ENCODE peak calls at places on chromosomes 6 and 20, in five cellular contexts. One of them, this sample, is unnamed.

GRCh38 chr6:149015224-149015876 is 268.5 kb downstream of the UST start:
- DNase-seq in IMR-90: peak
- DNase-seq in HFF-Myc: no peak
- DNase-seq in C1 segment of cervical spinal cord: no peak
- DNase-seq in posterior vena cava: no peak
- DNase-seq in this sample: no peak

GRCh38 chr6:12008366-12009179 is 3.5 kb upstream of the HIVEP1 start:
- DNase-seq in HFF-Myc: no peak
- DNase-seq in IMR-90: peak
- DNase-seq in C1 segment of cervical spinal cord: peak
- DNase-seq in posterior vena cava: peak
- DNase-seq in this sample: peak

GRCh38 chr20:5569021-5569420 is 181.2 kb upstream of the SHLD1 start:
- DNase-seq in HFF-Myc: no peak
- DNase-seq in posterior vena cava: no peak
- DNase-seq in IMR-90: peak
- DNase-seq in C1 segment of cervical spinal cord: no peak
- DNase-seq in this sample: peak

GRCh38 chr6:15299430-15300131 is 53.7 kb downstream of the JARID2 start:
- DNase-seq in HFF-Myc: no peak
- DNase-seq in posterior vena cava: no peak
- DNase-seq in IMR-90: peak
- DNase-seq in C1 segment of cervical spinal cord: no peak
- DNase-seq in this sample: peak

GRCh38 chr20:672975-673604 is 2.5 kb downstream of the SCRT2 start:
- DNase-seq in HFF-Myc: no peak
- DNase-seq in posterior vena cava: no peak
- DNase-seq in IMR-90: no peak
- DNase-seq in C1 segment of cervical spinal cord: no peak
- DNase-seq in this sample: no peak

GRCh38 chr6:54299542-54300269 is 8.5 kb upstream of the TINAG start:
- DNase-seq in HFF-Myc: no peak
- DNase-seq in C1 segment of cervical spinal cord: no peak
- DNase-seq in posterior vena cava: no peak
- DNase-seq in IMR-90: peak
- DNase-seq in this sample: no peak

GRCh38 chr6:11414564-11414963 is 123.0 kb upstream of the TMEM170B start:
- DNase-seq in IMR-90: no peak
- DNase-seq in posterior vena cava: no peak
- DNase-seq in C1 segment of cervical spinal cord: no peak
- DNase-seq in HFF-Myc: no peak
- DNase-seq in this sample: no peak

GRCh38 chr6:163814494-163815364 is 400.2 kb downstream of the QKI start:
- DNase-seq in posterior vena cava: no peak
- DNase-seq in C1 segment of cervical spinal cord: no peak
- DNase-seq in IMR-90: peak
- DNase-seq in HFF-Myc: peak
- DNase-seq in this sample: no peak

GRCh38 chr6:100134703-100135102 is 140.7 kb upstream of the MCHR2 start:
- DNase-seq in C1 segment of cervical spinal cord: no peak
- DNase-seq in IMR-90: peak
- DNase-seq in posterior vena cava: no peak
- DNase-seq in HFF-Myc: no peak
- DNase-seq in this sample: no peak

GRCh38 chr6:166768761-166769160 is 141.7 kb upstream of the RPS6KA2 start:
- DNase-seq in IMR-90: no peak
- DNase-seq in C1 segment of cervical spinal cord: no peak
- DNase-seq in posterior vena cava: no peak
- DNase-seq in HFF-Myc: no peak
- DNase-seq in this sample: no peak

GRCh38 chr6:166775180-166775922 is 148.3 kb upstream of the RPS6KA2 start:
- DNase-seq in HFF-Myc: peak
- DNase-seq in C1 segment of cervical spinal cord: peak
- DNase-seq in IMR-90: peak
- DNase-seq in posterior vena cava: peak
- DNase-seq in this sample: no peak

GRCh38 chr20:11301699-11302098 is 616.0 kb upstream of the BTBD3 start:
- DNase-seq in IMR-90: no peak
- DNase-seq in posterior vena cava: no peak
- DNase-seq in HFF-Myc: no peak
- DNase-seq in C1 segment of cervical spinal cord: no peak
- DNase-seq in this sample: no peak

GRCh38 chr6:26031151-26031594 is 56.1 kb upstream of the HFE start:
- DNase-seq in posterior vena cava: no peak
- DNase-seq in IMR-90: no peak
- DNase-seq in HFF-Myc: no peak
- DNase-seq in C1 segment of cervical spinal cord: no peak
- DNase-seq in this sample: no peak

GRCh38 chr20:31924561-31924960 is 27.3 kb downstream of the PDRG1 start:
- DNase-seq in posterior vena cava: no peak
- DNase-seq in C1 segment of cervical spinal cord: no peak
- DNase-seq in HFF-Myc: no peak
- DNase-seq in IMR-90: no peak
- DNase-seq in this sample: no peak

GRCh38 chr6:163745566-163746400 is 331.3 kb downstream of the QKI start:
- DNase-seq in HFF-Myc: peak
- DNase-seq in IMR-90: peak
- DNase-seq in C1 segment of cervical spinal cord: no peak
- DNase-seq in posterior vena cava: peak
- DNase-seq in this sample: no peak

GRCh38 chr20:1997483-1998192 is 3.8 kb upstream of the PDYN start:
- DNase-seq in HFF-Myc: no peak
- DNase-seq in C1 segment of cervical spinal cord: no peak
- DNase-seq in IMR-90: no peak
- DNase-seq in posterior vena cava: no peak
- DNase-seq in this sample: no peak

GRCh38 chr20:20373046-20373706 is 5.3 kb downstream of the INSM1 start:
- DNase-seq in IMR-90: peak
- DNase-seq in posterior vena cava: no peak
- DNase-seq in HFF-Myc: peak
- DNase-seq in C1 segment of cervical spinal cord: no peak
- DNase-seq in this sample: no peak

GRCh38 chr6:11363881-11364576 is 131.6 kb upstream of the NEDD9 start:
- DNase-seq in posterior vena cava: no peak
- DNase-seq in IMR-90: no peak
- DNase-seq in C1 segment of cervical spinal cord: no peak
- DNase-seq in HFF-Myc: no peak
- DNase-seq in this sample: no peak

GRCh38 chr20:22374678-22375590 is 209.4 kb downstream of the FOXA2 start:
- DNase-seq in HFF-Myc: no peak
- DNase-seq in IMR-90: no peak
- DNase-seq in posterior vena cava: no peak
- DNase-seq in C1 segment of cervical spinal cord: no peak
- DNase-seq in this sample: no peak

This sample was measured in anterior cingulate cortex.